ENCODE peak calls at places on chromosomes 16 and 17, in ten cellular contexts. One of them, this sample, is unnamed.

GRCh38 chr17:45775148-45775547 is 9.0 kb upstream of the CRHR1 start:
- DNase-seq in progenitor cell of endocrine pancreas: no peak
- DNase-seq in OCI-M1: no peak
- DNase-seq in head of caudate nucleus: no peak
- DNase-seq in CD8-positive, alpha-beta memory T cell: no peak
- DNase-seq in A172: peak
- DNase-seq in SW 1271: no peak
- DNase-seq in T-helper 2 cell: no peak
- DNase-seq in AG08395: no peak
- DNase-seq in left colon: no peak
- DNase-seq in this sample: no peak

GRCh38 chr17:1724351-1724868 is at the start of gene WDR81:
- DNase-seq in AG08395: peak
- DNase-seq in T-helper 2 cell: peak
- DNase-seq in head of caudate nucleus: peak
- DNase-seq in SW 1271: peak
- DNase-seq in CD8-positive, alpha-beta memory T cell: peak
- DNase-seq in OCI-M1: peak
- DNase-seq in left colon: peak
- DNase-seq in progenitor cell of endocrine pancreas: peak
- DNase-seq in A172: peak
- DNase-seq in this sample: peak

GRCh38 chr17:81282141-81282540 is 13.0 kb downstream of the SLC38A10 start:
- DNase-seq in SW 1271: no peak
- DNase-seq in T-helper 2 cell: no peak
- DNase-seq in AG08395: no peak
- DNase-seq in head of caudate nucleus: no peak
- DNase-seq in CD8-positive, alpha-beta memory T cell: no peak
- DNase-seq in A172: no peak
- DNase-seq in left colon: no peak
- DNase-seq in OCI-M1: no peak
- DNase-seq in progenitor cell of endocrine pancreas: no peak
- DNase-seq in this sample: no peak

GRCh38 chr16:2761472-2761871 is 9.0 kb downstream of the SRRM2 start:
- DNase-seq in A172: no peak
- DNase-seq in progenitor cell of endocrine pancreas: no peak
- DNase-seq in left colon: no peak
- DNase-seq in OCI-M1: no peak
- DNase-seq in SW 1271: no peak
- DNase-seq in head of caudate nucleus: no peak
- DNase-seq in T-helper 2 cell: no peak
- DNase-seq in CD8-positive, alpha-beta memory T cell: no peak
- DNase-seq in AG08395: no peak
- DNase-seq in this sample: no peak

GRCh38 chr17:27153005-27153404 is 140.9 kb upstream of the WSB1 start:
- DNase-seq in head of caudate nucleus: no peak
- DNase-seq in CD8-positive, alpha-beta memory T cell: no peak
- DNase-seq in OCI-M1: no peak
- DNase-seq in AG08395: no peak
- DNase-seq in progenitor cell of endocrine pancreas: no peak
- DNase-seq in SW 1271: no peak
- DNase-seq in A172: no peak
- DNase-seq in T-helper 2 cell: no peak
- DNase-seq in left colon: no peak
- DNase-seq in this sample: no peak

GRCh38 chr17:80949451-80950421 is 41.9 kb upstream of the CHMP6 start:
- DNase-seq in T-helper 2 cell: no peak
- DNase-seq in A172: no peak
- DNase-seq in CD8-positive, alpha-beta memory T cell: no peak
- DNase-seq in left colon: peak
- DNase-seq in head of caudate nucleus: no peak
- DNase-seq in SW 1271: no peak
- DNase-seq in progenitor cell of endocrine pancreas: no peak
- DNase-seq in OCI-M1: no peak
- DNase-seq in AG08395: no peak
- DNase-seq in this sample: no peak

GRCh38 chr17:41959336-41960095 is 7.1 kb upstream of the CNP start:
- DNase-seq in A172: peak
- DNase-seq in SW 1271: peak
- DNase-seq in left colon: no peak
- DNase-seq in progenitor cell of endocrine pancreas: no peak
- DNase-seq in CD8-positive, alpha-beta memory T cell: no peak
- DNase-seq in T-helper 2 cell: peak
- DNase-seq in AG08395: peak
- DNase-seq in OCI-M1: peak
- DNase-seq in head of caudate nucleus: no peak
- DNase-seq in this sample: peak

GRCh38 chr17:55398689-55399088 is 22.9 kb downstream of the MMD start:
- DNase-seq in head of caudate nucleus: no peak
- DNase-seq in OCI-M1: no peak
- DNase-seq in left colon: no peak
- DNase-seq in A172: peak
- DNase-seq in CD8-positive, alpha-beta memory T cell: no peak
- DNase-seq in T-helper 2 cell: no peak
- DNase-seq in progenitor cell of endocrine pancreas: no peak
- DNase-seq in AG08395: no peak
- DNase-seq in SW 1271: no peak
- DNase-seq in this sample: no peak